ENCODE peak calls at places on chromosomes 5 and 9, in six cellular contexts. Q, K, O, V, H and S are unnamed samples.

GRCh38 chr9:32665101-32665500 is 29.6 kb upstream of the TAF1L start:
- DNase-seq in Q (no peak), K (no peak), O (no peak), V (no peak), H (peak), S (no peak)

GRCh38 chr9:109903515-109904138 is 123.6 kb downstream of the PALM2AKAP2 start:
- DNase-seq in Q (peak), K (peak), O (peak), V (peak), H (peak), S (peak)

GRCh38 chr5:175629793-175630192 is 28.1 kb upstream of the HRH2 start:
- DNase-seq in Q (no peak), K (no peak), O (no peak), V (no peak), H (no peak), S (no peak)

GRCh38 chr5:89729623-89730390 is 679.7 kb downstream of the CETN3 start:
- DNase-seq in Q (peak), K (no peak), O (no peak), V (no peak), H (peak), S (peak)

GRCh38 chr5:129945779-129946270 is 41.6 kb downstream of the CHSY3 start:
- DNase-seq in Q (no peak), K (no peak), O (no peak), V (no peak), H (no peak), S (no peak)

GRCh38 chr5:136427421-136427820 is 62.1 kb upstream of the TRPC7 start:
- DNase-seq in Q (no peak), K (no peak), O (no peak), V (no peak), H (no peak), S (no peak)

GRCh38 chr5:31328031-31328430 is 134.5 kb downstream of the CDH6 start:
- DNase-seq in Q (no peak), K (no peak), O (no peak), V (no peak), H (no peak), S (no peak)

GRCh38 chr5:118548761-118549160 is 439.6 kb downstream of the DTWD2 start:
- DNase-seq in Q (no peak), K (no peak), O (no peak), V (no peak), H (peak), S (no peak)

GRCh38 chr9:32928145-32928763 is 73.2 kb downstream of the APTX start:
- DNase-seq in Q (no peak), K (no peak), O (no peak), V (no peak), H (peak), S (no peak)

GRCh38 chr5:35332551-35332950 is 102.3 kb upstream of the PRLR start:
- DNase-seq in Q (no peak), K (no peak), O (no peak), V (no peak), H (no peak), S (no peak)

GRCh38 chr5:138874771-138875628 is at the start of gene LRRTM2:
- DNase-seq in Q (no peak), K (peak), O (no peak), V (no peak), H (no peak), S (no peak)

GRCh38 chr9:8632493-8632892 is 832.9 kb upstream of the DMAC1 start:
- DNase-seq in Q (no peak), K (no peak), O (no peak), V (no peak), H (no peak), S (no peak)

GRCh38 chr5:61319388-61320146 is 12.5 kb upstream of the ZSWIM6 start:
- DNase-seq in Q (no peak), K (peak), O (peak), V (peak), H (no peak), S (peak)

GRCh38 chr9:135240871-135241311 is 153.4 kb downstream of the OLFM1 start:
- DNase-seq in Q (no peak), K (no peak), O (no peak), V (no peak), H (no peak), S (no peak)

GRCh38 chr5:72328172-72328571 is 8.0 kb downstream of the PTCD2 start:
- DNase-seq in Q (no peak), K (no peak), O (no peak), V (no peak), H (peak), S (no peak)

GRCh38 chr5:139458580-139459407 is 3.7 kb downstream of the ECSCR start:
- DNase-seq in Q (no peak), K (no peak), O (no peak), V (peak), H (peak), S (no peak)

GRCh38 chr9:106869458-106869857 is 6.5 kb downstream of the ZNF462 start:
- DNase-seq in Q (no peak), K (no peak), O (no peak), V (no peak), H (peak), S (no peak)

GRCh38 chr9:127133739-127134167 is 11.3 kb upstream of the ANGPTL2 start:
- DNase-seq in Q (no peak), K (peak), O (peak), V (no peak), H (no peak), S (no peak)

GRCh38 chr5:126938461-126938860 is 91.9 kb downstream of the MARCHF3 start:
- DNase-seq in Q (no peak), K (no peak), O (no peak), V (no peak), H (peak), S (no peak)

GRCh38 chr9:89418112-89418872 is 79.6 kb downstream of the SEMA4D start:
- DNase-seq in Q (no peak), K (no peak), O (no peak), V (no peak), H (no peak), S (no peak)

GRCh38 chr5:83856898-83857297 is 136.2 kb upstream of the HAPLN1 start:
- DNase-seq in Q (no peak), K (peak), O (no peak), V (no peak), H (no peak), S (no peak)

GRCh38 chr9:95533996-95534680 is 17.4 kb upstream of the PTCH1 start:
- DNase-seq in Q (no peak), K (no peak), O (no peak), V (no peak), H (no peak), S (no peak)

GRCh38 chr9:137534256-137535119 is 15.7 kb downstream of the PNPLA7 start:
- DNase-seq in Q (peak), K (peak), O (peak), V (peak), H (peak), S (peak)

GRCh38 chr9:81083062-81083461 is 606.3 kb downstream of the TLE1 start:
- DNase-seq in Q (no peak), K (peak), O (peak), V (no peak), H (peak), S (no peak)

GRCh38 chr5:8840237-8840636 is 705.6 kb downstream of the SEMA5A start:
- DNase-seq in Q (no peak), K (peak), O (peak), V (no peak), H (no peak), S (no peak)

GRCh38 chr5:160199410-160199911 is 29.8 kb upstream of the FABP6 start:
- DNase-seq in Q (no peak), K (peak), O (peak), V (peak), H (peak), S (peak)

GRCh38 chr5:90855296-90855990 is 296.8 kb downstream of the ADGRV1 start:
- DNase-seq in Q (no peak), K (no peak), O (no peak), V (no peak), H (no peak), S (no peak)

GRCh38 chr5:96279796-96280542 is 153.1 kb downstream of the PCSK1 start:
- DNase-seq in Q (no peak), K (no peak), O (no peak), V (no peak), H (peak), S (no peak)

GRCh38 chr5:68139601-68140441 is 75.7 kb upstream of the PIK3R1 start:
- DNase-seq in Q (no peak), K (no peak), O (no peak), V (no peak), H (no peak), S (no peak)

GRCh38 chr5:98771389-98772109 is 1.9 kb upstream of the RGMB start:
- DNase-seq in Q (peak), K (peak), O (peak), V (peak), H (peak), S (peak)

GRCh38 chr9:71646131-71646530 is 122.2 kb downstream of the CEMIP2 start:
- DNase-seq in Q (no peak), K (no peak), O (no peak), V (no peak), H (no peak), S (no peak)

GRCh38 chr9:134679616-134680392 is 38.2 kb downstream of the COL5A1 start:
- DNase-seq in Q (no peak), K (no peak), O (no peak), V (no peak), H (no peak), S (no peak)

GRCh38 chr5:179150011-179150410 is 89.8 kb downstream of the ZNF354C start:
- DNase-seq in Q (no peak), K (no peak), O (no peak), V (no peak), H (no peak), S (no peak)

GRCh38 chr5:42813533-42813932 is 1.8 kb upstream of the SELENOP start:
- DNase-seq in Q (no peak), K (peak), O (peak), V (no peak), H (no peak), S (no peak)

GRCh38 chr5:8644377-8644776 is 775.4 kb downstream of the MTRR start:
- DNase-seq in Q (no peak), K (no peak), O (no peak), V (no peak), H (no peak), S (no peak)

GRCh38 chr5:120767171-120767820 is 303.2 kb downstream of the PRR16 start:
- DNase-seq in Q (no peak), K (no peak), O (no peak), V (no peak), H (peak), S (no peak)

GRCh38 chr9:93649610-93650261 is 73.4 kb downstream of the PHF2 start:
- DNase-seq in Q (no peak), K (no peak), O (no peak), V (no peak), H (no peak), S (no peak)

GRCh38 chr9:68800836-68801235 is 95.8 kb downstream of the PIP5K1B start:
- DNase-seq in Q (no peak), K (no peak), O (no peak), V (no peak), H (no peak), S (no peak)

GRCh38 chr9:93123561-93124283 is 10.3 kb downstream of the NINJ1 start:
- DNase-seq in Q (no peak), K (no peak), O (no peak), V (no peak), H (no peak), S (no peak)

GRCh38 chr5:144318011-144318410 is 147.3 kb downstream of the KCTD16 start:
- DNase-seq in Q (no peak), K (no peak), O (peak), V (no peak), H (no peak), S (no peak)
- TF ChIP-seq EZH2phosphoT487 in Q (no peak), K (no peak), O (no peak), V (no peak), H (no peak), S (no peak)

GRCh38 chr9:113431181-113431580 is 20.6 kb downstream of the C9orf43 start:
- DNase-seq in Q (no peak), K (no peak), O (no peak), V (no peak), H (no peak), S (no peak)
- TF ChIP-seq EZH2phosphoT487 in Q (no peak), K (no peak), O (no peak), V (no peak), H (no peak), S (no peak)

GRCh38 chr5:159156426-159156835 is 52.9 kb downstream of the RNF145 start:
- DNase-seq in Q (no peak), K (no peak), O (no peak), V (peak), H (no peak), S (no peak)

GRCh38 chr5:159155960-159156359 is 53.4 kb downstream of the RNF145 start:
- DNase-seq in Q (no peak), K (no peak), O (no peak), V (peak), H (no peak), S (no peak)

GRCh38 chr5:159161361-159162214 is 47.8 kb downstream of the RNF145 start:
- DNase-seq in Q (no peak), K (no peak), O (peak), V (no peak), H (no peak), S (no peak)

GRCh38 chr5:159157552-159157951 is 51.8 kb downstream of the RNF145 start:
- DNase-seq in Q (no peak), K (no peak), O (no peak), V (no peak), H (no peak), S (no peak)

GRCh38 chr5:159156839-159157238 is 52.5 kb downstream of the RNF145 start:
- DNase-seq in Q (peak), K (peak), O (peak), V (peak), H (peak), S (peak)
- TF ChIP-seq EZH2phosphoT487 in Q (no peak), K (no peak), O (no peak), V (no peak), H (no peak), S (no peak)

GRCh38 chr9:16640649-16641048 is 229.8 kb downstream of the BNC2 start:
- DNase-seq in Q (no peak), K (peak), O (peak), V (no peak), H (peak), S (peak)
- TF ChIP-seq EZH2phosphoT487 in Q (no peak), K (no peak), O (no peak), V (no peak), H (no peak), S (no peak)

DNA sequence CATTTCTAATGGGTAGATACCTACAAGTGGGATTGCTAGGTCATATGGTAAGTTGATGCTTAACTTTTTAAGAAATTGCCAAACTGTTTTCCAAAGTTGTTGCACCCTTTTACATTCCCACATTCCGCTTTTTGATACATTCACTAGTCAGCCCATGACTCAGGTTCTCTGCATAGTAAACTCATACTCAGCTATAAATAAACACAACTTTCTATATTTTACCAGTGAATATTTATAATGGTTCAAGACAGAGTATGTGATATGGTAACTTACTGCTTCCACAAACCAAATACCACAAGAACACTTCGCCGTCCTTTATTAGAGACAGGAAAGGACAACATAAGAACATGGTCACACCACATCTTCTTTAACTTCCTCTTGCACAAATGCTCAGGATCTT is 54.0 kb downstream of the PLPP1 start:
- DNase-seq in Q (no peak), K (no peak), O (no peak), V (no peak), H (peak), S (no peak)
- TF ChIP-seq EZH2phosphoT487 in Q (no peak), K (no peak), O (no peak), V (no peak), H (no peak), S (no peak)

DNA sequence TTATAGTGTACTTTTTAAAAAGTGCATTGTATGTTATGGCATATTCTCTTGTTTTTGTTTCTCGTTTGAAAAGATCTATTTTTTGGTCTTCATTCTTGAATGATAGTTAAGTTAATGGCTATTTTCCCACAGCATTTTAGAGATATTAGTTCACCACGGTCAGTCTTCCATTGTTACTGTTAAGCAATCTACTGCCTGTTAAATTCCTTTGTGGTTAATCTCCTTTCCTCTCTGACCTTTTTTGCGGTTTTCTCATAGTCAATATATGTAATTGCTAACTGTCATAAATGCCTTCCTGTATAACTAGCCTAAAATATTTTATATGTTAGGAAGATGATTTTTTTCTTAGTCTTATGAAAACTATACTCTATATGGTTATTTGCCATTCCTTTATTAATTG is 250.8 kb upstream of the FBXL7 start:
- DNase-seq in Q (no peak), K (no peak), O (no peak), V (no peak), H (peak), S (peak)
- TF ChIP-seq EZH2phosphoT487 in Q (no peak), K (no peak), O (no peak), V (no peak), H (no peak), S (no peak)